ENCODE peak calls at places on chromosomes 12 and 14, in six cellular contexts. One of them, this sample, is unnamed.

GRCh38 chr14:32372154-32372553 is 43.1 kb downstream of the AKAP6 start:
- DNase-seq in Calu3: no peak
- DNase-seq in cardiac muscle cell: no peak
- DNase-seq in ovary: no peak
- DNase-seq in H9: no peak
- DNase-seq in tibial nerve: no peak
- DNase-seq in this sample: no peak

GRCh38 chr12:6074979-6075585 is 49.4 kb downstream of the VWF start:
- DNase-seq in H9: peak; percentile 64
- DNase-seq in Calu3: no peak
- DNase-seq in ovary: no peak
- DNase-seq in cardiac muscle cell: no peak
- DNase-seq in tibial nerve: no peak
- DNase-seq in this sample: peak; percentile 89

GRCh38 chr12:58099476-58099875 is 158.1 kb downstream of the ATP23 start:
- DNase-seq in tibial nerve: no peak
- DNase-seq in cardiac muscle cell: no peak
- DNase-seq in H9: no peak
- DNase-seq in ovary: no peak
- DNase-seq in Calu3: no peak
- DNase-seq in this sample: no peak

GRCh38 chr12:28409892-28410291 is 219.6 kb downstream of the CCDC91 start:
- DNase-seq in cardiac muscle cell: no peak
- DNase-seq in Calu3: no peak
- DNase-seq in tibial nerve: no peak
- DNase-seq in H9: no peak
- DNase-seq in ovary: no peak
- DNase-seq in this sample: no peak

GRCh38 chr14:81303258-81303935 is 82.6 kb upstream of the GTF2A1 start:
- DNase-seq in H9: no peak
- DNase-seq in Calu3: peak; percentile 93
- DNase-seq in ovary: peak; percentile 28
- DNase-seq in tibial nerve: no peak
- DNase-seq in cardiac muscle cell: no peak
- DNase-seq in this sample: peak; percentile 87

GRCh38 chr12:18864900-18865561 is 127.1 kb downstream of the CAPZA3 start:
- DNase-seq in cardiac muscle cell: no peak
- DNase-seq in Calu3: peak; percentile 22
- DNase-seq in H9: no peak
- DNase-seq in ovary: no peak
- DNase-seq in tibial nerve: peak; percentile 20
- DNase-seq in this sample: no peak

GRCh38 chr14:102508410-102508773 is 1.2 kb downstream of the ANKRD9 start:
- DNase-seq in H9: no peak
- DNase-seq in Calu3: peak; percentile 59
- DNase-seq in tibial nerve: no peak
- DNase-seq in ovary: no peak
- DNase-seq in cardiac muscle cell: no peak
- DNase-seq in this sample: peak; percentile 32

GRCh38 chr14:22472935-22473854 is 115.8 kb downstream of the DAD1 start:
- DNase-seq in cardiac muscle cell: peak; percentile 60
- DNase-seq in ovary: peak; percentile 33
- DNase-seq in Calu3: peak; percentile 42
- DNase-seq in tibial nerve: peak; percentile 80
- DNase-seq in H9: peak; percentile 57
- DNase-seq in this sample: no peak

GRCh38 chr12:7092229-7092985 is at the start of gene C1R:
- DNase-seq in tibial nerve: peak; percentile 93
- DNase-seq in ovary: peak; percentile 95
- DNase-seq in H9: peak; percentile 71
- DNase-seq in cardiac muscle cell: peak; percentile 58
- DNase-seq in Calu3: peak; percentile 65
- DNase-seq in this sample: no peak

GRCh38 chr14:63262446-63262845 is 56.3 kb downstream of the GPHB5 start:
- DNase-seq in ovary: no peak
- DNase-seq in Calu3: no peak
- DNase-seq in cardiac muscle cell: no peak
- DNase-seq in H9: no peak
- DNase-seq in tibial nerve: no peak
- DNase-seq in this sample: no peak

GRCh38 chr14:86799244-86799647 is 1193.7 kb downstream of the GALC start:
- DNase-seq in cardiac muscle cell: no peak
- DNase-seq in ovary: no peak
- DNase-seq in Calu3: peak; percentile 58
- DNase-seq in H9: no peak
- DNase-seq in tibial nerve: peak; percentile 63
- DNase-seq in this sample: no peak

GRCh38 chr14:22319526-22320352 is 269.3 kb downstream of the DAD1 start:
- DNase-seq in tibial nerve: peak; percentile 87
- DNase-seq in cardiac muscle cell: peak; percentile 59
- DNase-seq in ovary: peak; percentile 60
- DNase-seq in Calu3: peak; percentile 71
- DNase-seq in H9: peak; percentile 40
- DNase-seq in this sample: no peak

GRCh38 chr12:11872055-11872454 is 198.7 kb upstream of the BCL2L14 start:
- DNase-seq in cardiac muscle cell: no peak
- DNase-seq in H9: no peak
- DNase-seq in tibial nerve: no peak
- DNase-seq in ovary: no peak
- DNase-seq in Calu3: no peak
- DNase-seq in this sample: no peak

GRCh38 chr12:92224685-92225331 is 79.2 kb upstream of the BTG1 start:
- DNase-seq in tibial nerve: no peak
- DNase-seq in Calu3: peak; percentile 19
- DNase-seq in cardiac muscle cell: no peak
- DNase-seq in H9: no peak
- DNase-seq in ovary: no peak
- DNase-seq in this sample: no peak

GRCh38 chr12:103519632-103520031 is 23.9 kb upstream of the C12orf42 start:
- DNase-seq in Calu3: no peak
- DNase-seq in cardiac muscle cell: no peak
- DNase-seq in tibial nerve: no peak
- DNase-seq in H9: no peak
- DNase-seq in ovary: no peak
- DNase-seq in this sample: no peak

GRCh38 chr12:31756977-31757420 is 28.2 kb upstream of the AMN1 start:
- DNase-seq in H9: no peak
- DNase-seq in tibial nerve: no peak
- DNase-seq in Calu3: peak; percentile 59
- DNase-seq in cardiac muscle cell: no peak
- DNase-seq in ovary: no peak
- DNase-seq in this sample: peak; percentile 67

GRCh38 chr12:102879144-102879763 is 37.8 kb downstream of the PAH start:
- DNase-seq in H9: peak; percentile 84
- DNase-seq in tibial nerve: peak; percentile 69
- DNase-seq in ovary: peak; percentile 19
- DNase-seq in Calu3: peak; percentile 65
- DNase-seq in cardiac muscle cell: peak; percentile 24
- DNase-seq in this sample: no peak

GRCh38 chr14:101111620-101112290 is 208.2 kb upstream of the RTL1 start:
- DNase-seq in Calu3: no peak
- DNase-seq in tibial nerve: no peak
- DNase-seq in ovary: peak; percentile 12
- DNase-seq in H9: no peak
- DNase-seq in cardiac muscle cell: peak; percentile 38
- DNase-seq in this sample: no peak

GRCh38 chr14:99035712-99036593 is 236.0 kb downstream of the BCL11B start:
- DNase-seq in cardiac muscle cell: peak; percentile 73
- DNase-seq in H9: peak; percentile 84
- DNase-seq in ovary: peak; percentile 79
- DNase-seq in Calu3: peak; percentile 82
- DNase-seq in tibial nerve: peak; percentile 75
- DNase-seq in this sample: no peak

GRCh38 chr12:102430661-102431060 is 49.7 kb downstream of the IGF1 start:
- DNase-seq in tibial nerve: no peak
- DNase-seq in Calu3: no peak
- DNase-seq in H9: no peak
- DNase-seq in cardiac muscle cell: no peak
- DNase-seq in ovary: no peak
- DNase-seq in this sample: no peak

GRCh38 chr14:25231006-25231405 is 181.1 kb upstream of the STXBP6 start:
- DNase-seq in ovary: no peak
- DNase-seq in cardiac muscle cell: no peak
- DNase-seq in tibial nerve: no peak
- DNase-seq in H9: no peak
- DNase-seq in Calu3: no peak
- DNase-seq in this sample: no peak

GRCh38 chr12:94545937-94546771 is 86.5 kb upstream of the CEP83 start:
- DNase-seq in Calu3: peak; percentile 64
- DNase-seq in cardiac muscle cell: peak; percentile 69
- DNase-seq in H9: peak; percentile 78
- DNase-seq in ovary: peak; percentile 33
- DNase-seq in tibial nerve: no peak
- DNase-seq in this sample: no peak

GRCh38 chr12:9867531-9867930 is 1.6 kb downstream of the CLEC2B start:
- DNase-seq in Calu3: no peak
- DNase-seq in H9: no peak
- DNase-seq in cardiac muscle cell: no peak
- DNase-seq in ovary: no peak
- DNase-seq in tibial nerve: no peak
- DNase-seq in this sample: no peak

GRCh38 chr12:28583771-28584261 is 393.6 kb downstream of the CCDC91 start:
- DNase-seq in Calu3: no peak
- DNase-seq in tibial nerve: no peak
- DNase-seq in ovary: no peak
- DNase-seq in cardiac muscle cell: no peak
- DNase-seq in H9: no peak
- DNase-seq in this sample: no peak

GRCh38 chr12:64883264-64884163 is 59.1 kb downstream of the TBC1D30 start:
- DNase-seq in ovary: no peak
- DNase-seq in H9: peak; percentile 43
- DNase-seq in tibial nerve: no peak
- DNase-seq in Calu3: no peak
- DNase-seq in cardiac muscle cell: peak; percentile 3
- DNase-seq in this sample: no peak
- TF ChIP-seq CTCF in ovary: no peak
- TF ChIP-seq CTCF in H9: peak; percentile 39
- TF ChIP-seq CTCF in tibial nerve: no peak
- TF ChIP-seq CTCF in Calu3: no peak
- TF ChIP-seq CTCF in cardiac muscle cell: no peak
- TF ChIP-seq CTCF in this sample: no peak

GRCh38 chr12:96399919-96400630 is at the start of gene CDK17:
- DNase-seq in tibial nerve: peak; percentile 65
- DNase-seq in H9: peak; percentile 78
- DNase-seq in ovary: peak; percentile 88
- DNase-seq in Calu3: peak; percentile 88
- DNase-seq in cardiac muscle cell: peak; percentile 87
- DNase-seq in this sample: peak; percentile 73
- TF ChIP-seq CTCF in tibial nerve: peak; percentile 70
- TF ChIP-seq CTCF in H9: peak; percentile 51
- TF ChIP-seq CTCF in ovary: peak; percentile 59
- TF ChIP-seq CTCF in Calu3: peak; percentile 15
- TF ChIP-seq CTCF in cardiac muscle cell: peak; percentile 38
- TF ChIP-seq CTCF in this sample: no peak

DNA sequence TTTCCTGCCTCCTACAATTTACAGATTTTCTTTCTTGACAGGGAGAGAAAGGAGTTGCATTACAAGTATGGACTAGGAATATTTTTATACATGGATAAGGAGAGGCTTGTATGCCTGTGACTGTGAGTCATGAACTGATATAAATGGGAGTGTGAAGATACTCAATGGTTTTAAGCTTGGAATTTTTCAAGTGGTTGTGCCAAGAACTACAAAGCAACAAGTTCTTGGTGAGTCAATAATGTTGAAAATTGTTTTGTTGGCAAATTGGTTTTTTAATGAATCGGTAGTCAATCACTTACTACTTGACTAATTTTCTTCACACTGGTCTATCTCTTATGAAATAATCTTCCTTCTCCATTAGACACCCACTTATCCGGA is 58.9 kb upstream of the HMGA2 start:
- DNase-seq in tibial nerve: no peak
- DNase-seq in cardiac muscle cell: no peak
- DNase-seq in H9: no peak
- DNase-seq in ovary: no peak
- DNase-seq in Calu3: no peak
- DNase-seq in this sample: no peak
- TF ChIP-seq CTCF in tibial nerve: no peak
- TF ChIP-seq CTCF in cardiac muscle cell: no peak
- TF ChIP-seq CTCF in H9: no peak
- TF ChIP-seq CTCF in ovary: no peak
- TF ChIP-seq CTCF in Calu3: no peak
- TF ChIP-seq CTCF in this sample: no peak

DNA sequence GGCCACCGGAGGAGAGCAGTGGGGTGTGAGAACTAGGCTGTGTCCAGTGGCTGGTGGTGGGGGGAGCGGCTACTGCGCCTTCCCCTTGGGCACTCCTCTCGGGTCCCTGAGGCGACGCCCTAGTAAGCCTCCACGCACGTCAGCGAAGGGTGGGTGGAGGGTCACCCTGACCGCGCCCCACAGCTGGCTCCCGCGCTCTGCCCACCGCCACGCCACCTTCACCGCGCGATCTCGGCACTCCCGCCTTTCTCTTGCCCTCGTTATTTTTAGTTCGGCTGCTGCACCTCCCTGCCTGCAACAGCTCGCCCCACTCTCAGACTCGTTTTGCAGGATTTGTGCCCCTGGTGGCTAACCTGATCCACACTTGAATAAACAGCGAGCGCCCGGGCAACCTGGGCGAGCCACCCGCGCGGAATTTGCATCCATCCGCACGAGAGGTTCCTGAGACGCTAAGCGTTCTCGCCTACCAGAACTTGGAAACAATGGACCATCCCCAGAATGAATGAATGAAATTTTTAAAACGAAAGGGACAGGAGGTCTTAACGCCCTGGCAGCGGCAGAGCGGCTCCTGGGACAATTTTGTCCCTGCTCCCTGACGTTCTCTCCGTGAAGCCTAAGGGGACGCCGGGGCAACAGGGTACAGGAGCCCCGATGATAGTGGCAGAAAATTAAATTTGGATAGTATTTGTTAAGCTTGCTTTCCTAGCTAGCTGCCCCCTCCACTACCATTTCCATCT is 7.0 kb upstream of the BMP4 start:
- DNase-seq in H9: peak; percentile 47
- DNase-seq in Calu3: peak; percentile 75
- DNase-seq in tibial nerve: no peak
- DNase-seq in ovary: peak; percentile 48
- DNase-seq in cardiac muscle cell: peak; percentile 65
- DNase-seq in this sample: no peak
- TF ChIP-seq CTCF in H9: peak; percentile 50
- TF ChIP-seq CTCF in Calu3: peak; percentile 48
- TF ChIP-seq CTCF in tibial nerve: peak; percentile 38
- TF ChIP-seq CTCF in ovary: no peak
- TF ChIP-seq CTCF in cardiac muscle cell: peak; percentile 47
- TF ChIP-seq CTCF in this sample: no peak

GRCh38 chr12:131850856-131851559 is 22.8 kb downstream of the MMP17 start:
- DNase-seq in cardiac muscle cell: no peak
- DNase-seq in tibial nerve: no peak
- DNase-seq in ovary: no peak
- DNase-seq in H9: peak; percentile 80
- DNase-seq in Calu3: peak; percentile 96
- DNase-seq in this sample: no peak
- TF ChIP-seq CTCF in cardiac muscle cell: no peak
- TF ChIP-seq CTCF in tibial nerve: peak; percentile 38
- TF ChIP-seq CTCF in ovary: no peak
- TF ChIP-seq CTCF in H9: peak; percentile 83
- TF ChIP-seq CTCF in Calu3: peak; percentile 95
- TF ChIP-seq CTCF in this sample: peak; percentile 75

This sample was measured in CD14-positive monocyte.